ENCODE peak calls at places on chromosome 14, in six cellular contexts. U is ovary, Z is EH, P is T-helper 2 cell, F is AG09309, H is psoas muscle. G is an unnamed sample.

GRCh38 chr14:90426663-90427062 is 29.8 kb downstream of the CALM1 start:
- DNase-seq in Z (peak), F (no peak), H (peak), U (peak), P (no peak), G (peak)

GRCh38 chr14:51554953-51555352 is 96.8 kb upstream of the FRMD6 start:
- DNase-seq in Z (peak), H (no peak), F (no peak), P (no peak), U (no peak), G (no peak)

GRCh38 chr14:88667555-88668273 is 104.9 kb downstream of the ZC3H14 start:
- DNase-seq in U (peak), H (no peak), P (no peak), F (peak), Z (peak), G (peak)

GRCh38 chr14:67599698-67600561 is at the start of gene PIGH:
- DNase-seq in F (no peak), Z (peak), U (peak), P (peak), H (peak), G (peak)

GRCh38 chr14:59022144-59022543 is 166.3 kb upstream of the DAAM1 start:
- DNase-seq in Z (no peak), U (no peak), P (no peak), F (no peak), H (no peak), G (no peak)

GRCh38 chr14:21454843-21455550 is 926 bp downstream of the CHD8 start:
- DNase-seq in P (no peak), Z (peak), H (no peak), F (no peak), U (no peak), G (no peak)

GRCh38 chr14:100988011-100988410 is 84.5 kb upstream of the RTL1 start:
- DNase-seq in U (no peak), F (no peak), P (no peak), Z (no peak), H (no peak), G (no peak)

GRCh38 chr14:43692706-43693105 is 814.4 kb downstream of the FSCB start:
- DNase-seq in U (no peak), P (no peak), H (no peak), Z (no peak), F (no peak), G (no peak)

GRCh38 chr14:50964683-50965390 is 20.6 kb upstream of the PYGL start:
- DNase-seq in H (no peak), U (no peak), Z (peak), P (no peak), F (peak), G (peak)

GRCh38 chr14:63918411-63918810 is 65.6 kb downstream of the SYNE2 start:
- DNase-seq in H (no peak), P (no peak), U (no peak), F (no peak), Z (no peak), G (no peak)

GRCh38 chr14:77498984-77499527 is 440 bp upstream of the ISM2 start:
- DNase-seq in P (no peak), F (no peak), H (no peak), Z (peak), U (no peak), G (no peak)

GRCh38 chr14:98234208-98234607 is 1037.8 kb downstream of the BCL11B start:
- DNase-seq in H (no peak), F (no peak), Z (no peak), U (no peak), P (no peak), G (no peak)

GRCh38 chr14:49972199-49972671 is 79.4 kb downstream of the ARF6 start:
- DNase-seq in P (no peak), H (no peak), F (no peak), U (no peak), Z (peak), G (no peak)

G was measured in aorta.